ENCODE peak calls at places on chromosomes 16 and 17, in six cellular contexts. L is lower leg skin, H is NB4, D is HCT116, S is heart left ventricle, M is stomach. O is an unnamed sample.

GRCh38 chr16:86077243-86077940 is 178.4 kb downstream of the IRF8 start:
- DNase-seq in D (no peak), H (no peak), S (no peak), L (no peak), M (no peak), O (no peak)

GRCh38 chr17:8725881-8726280 is 18.8 kb downstream of the CCDC42 start:
- DNase-seq in M (no peak), H (no peak), S (no peak), D (no peak), L (no peak), O (no peak)

GRCh38 chr16:85166699-85167588 is 54.7 kb upstream of the CIBAR2 start:
- DNase-seq in L (no peak), S (peak), D (no peak), M (no peak), H (no peak), O (no peak)

GRCh38 chr17:17081304-17081940 is 39.2 kb downstream of the MPRIP start:
- DNase-seq in S (peak), M (no peak), L (no peak), D (no peak), H (no peak), O (no peak)

GRCh38 chr17:43702636-43703035 is 40.9 kb upstream of the MEOX1 start:
- DNase-seq in M (no peak), L (no peak), S (no peak), D (no peak), H (peak), O (no peak)

GRCh38 chr17:42266918-42267766 is 9.0 kb downstream of the STAT5B start:
- DNase-seq in M (no peak), H (peak), S (no peak), L (no peak), D (peak), O (no peak)

GRCh38 chr16:89722392-89723278 is 1.3 kb downstream of the ZNF276 start:
- DNase-seq in M (peak), L (peak), D (peak), S (peak), H (peak), O (peak)

GRCh38 chr16:53041196-53041977 is 11.3 kb downstream of the CHD9NB start:
- DNase-seq in M (peak), D (no peak), L (peak), H (peak), S (peak), O (no peak)

GRCh38 chr16:50692999-50693781 is at the start of gene NOD2:
- DNase-seq in M (peak), H (peak), D (no peak), S (peak), L (no peak), O (no peak)

GRCh38 chr17:48054238-48055185 is 6.4 kb downstream of the NFE2L1 start:
- DNase-seq in L (peak), S (peak), M (peak), H (no peak), D (no peak), O (peak)

GRCh38 chr17:50128441-50129302 is 1.3 kb downstream of the SAMD14 start:
- DNase-seq in M (no peak), L (no peak), D (no peak), H (no peak), S (no peak), O (no peak)

GRCh38 chr17:48328457-48328856 is 101.6 kb downstream of the SKAP1 start:
- DNase-seq in S (no peak), L (no peak), D (no peak), H (no peak), M (no peak), O (no peak)

GRCh38 chr17:81412490-81413093 is 17.3 kb downstream of the BAHCC1 start:
- DNase-seq in H (no peak), D (no peak), M (no peak), S (no peak), L (no peak), O (no peak)

GRCh38 chr16:58644765-58645487 is 15.3 kb upstream of the CNOT1 start:
- DNase-seq in L (no peak), M (no peak), H (no peak), D (no peak), S (peak), O (no peak)

GRCh38 chr17:29138184-29138955 is 41.8 kb downstream of the MYO18A start:
- DNase-seq in H (no peak), M (no peak), D (no peak), S (peak), L (no peak), O (no peak)

GRCh38 chr16:31076319-31076718 is 2.1 kb downstream of the ZNF646 start:
- DNase-seq in L (no peak), H (no peak), D (no peak), S (no peak), M (no peak), O (no peak)

GRCh38 chr17:54694287-54694887 is 206.3 kb upstream of the TOM1L1 start:
- DNase-seq in D (no peak), H (no peak), S (no peak), L (no peak), M (no peak), O (no peak)

GRCh38 chr17:77494664-77495435 is 354.1 kb downstream of the SEC14L1 start:
- DNase-seq in L (peak), H (peak), D (peak), M (peak), S (peak), O (peak)

GRCh38 chr16:54077412-54077821 is 209.2 kb downstream of the IRX3 start:
- DNase-seq in S (no peak), M (no peak), L (no peak), H (peak), D (no peak), O (no peak)

GRCh38 chr17:6070280-6070894 is at the start of gene WSCD1:
- DNase-seq in M (peak), H (no peak), D (no peak), S (no peak), L (no peak), O (peak)

GRCh38 chr17:6072157-6072556 is 2.0 kb downstream of the WSCD1 start:
- DNase-seq in H (no peak), D (no peak), L (no peak), S (no peak), M (no peak), O (no peak)

GRCh38 chr17:6072611-6073010 is 2.4 kb downstream of the WSCD1 start:
- DNase-seq in S (no peak), D (no peak), M (no peak), L (no peak), H (no peak), O (no peak)

GRCh38 chr17:6070895-6071511 is 824 bp downstream of the WSCD1 start:
- DNase-seq in L (no peak), D (no peak), S (no peak), M (no peak), H (no peak), O (peak)

GRCh38 chr17:6071528-6072065 is 1.4 kb downstream of the WSCD1 start:
- DNase-seq in D (no peak), M (no peak), H (no peak), S (no peak), L (no peak), O (no peak)
- H3K4me3 ChIP-seq in D (no peak), M (peak), H (no peak), S (peak), L (no peak), O (no peak)

DNA sequence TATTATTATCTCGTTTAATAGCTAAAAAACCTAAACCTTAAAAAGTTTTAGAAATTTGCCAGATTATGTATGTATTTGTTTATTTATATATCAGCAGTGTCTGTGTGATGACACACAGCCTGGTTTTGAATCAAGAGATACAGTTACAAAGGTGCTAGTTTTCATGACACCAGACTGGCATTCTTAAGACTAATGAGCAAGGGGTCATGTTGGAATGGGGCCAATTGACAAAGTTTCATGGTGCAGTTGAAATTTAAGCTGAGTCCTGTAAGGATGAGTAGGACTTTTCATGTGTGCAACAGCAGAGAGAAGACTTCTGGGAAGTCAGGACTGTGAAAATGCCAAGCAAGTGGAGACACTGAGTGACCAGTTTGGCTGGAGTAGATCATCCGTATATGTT is 3.2 kb upstream of the KRT10 start:
- DNase-seq in D (no peak), M (no peak), L (no peak), H (no peak), S (no peak), O (no peak)
- TF ChIP-seq CTCF in D (no peak), M (no peak), L (no peak), H (no peak), S (no peak), O (no peak)

GRCh38 chr16:3004781-3005284 is 7.9 kb upstream of the CLDN9 start:
- DNase-seq in L (no peak), H (peak), S (no peak), M (peak), D (no peak), O (peak)
- TF ChIP-seq POLR2A in L (no peak), H (no peak), S (no peak), M (no peak), D (no peak), O (peak)

DNA sequence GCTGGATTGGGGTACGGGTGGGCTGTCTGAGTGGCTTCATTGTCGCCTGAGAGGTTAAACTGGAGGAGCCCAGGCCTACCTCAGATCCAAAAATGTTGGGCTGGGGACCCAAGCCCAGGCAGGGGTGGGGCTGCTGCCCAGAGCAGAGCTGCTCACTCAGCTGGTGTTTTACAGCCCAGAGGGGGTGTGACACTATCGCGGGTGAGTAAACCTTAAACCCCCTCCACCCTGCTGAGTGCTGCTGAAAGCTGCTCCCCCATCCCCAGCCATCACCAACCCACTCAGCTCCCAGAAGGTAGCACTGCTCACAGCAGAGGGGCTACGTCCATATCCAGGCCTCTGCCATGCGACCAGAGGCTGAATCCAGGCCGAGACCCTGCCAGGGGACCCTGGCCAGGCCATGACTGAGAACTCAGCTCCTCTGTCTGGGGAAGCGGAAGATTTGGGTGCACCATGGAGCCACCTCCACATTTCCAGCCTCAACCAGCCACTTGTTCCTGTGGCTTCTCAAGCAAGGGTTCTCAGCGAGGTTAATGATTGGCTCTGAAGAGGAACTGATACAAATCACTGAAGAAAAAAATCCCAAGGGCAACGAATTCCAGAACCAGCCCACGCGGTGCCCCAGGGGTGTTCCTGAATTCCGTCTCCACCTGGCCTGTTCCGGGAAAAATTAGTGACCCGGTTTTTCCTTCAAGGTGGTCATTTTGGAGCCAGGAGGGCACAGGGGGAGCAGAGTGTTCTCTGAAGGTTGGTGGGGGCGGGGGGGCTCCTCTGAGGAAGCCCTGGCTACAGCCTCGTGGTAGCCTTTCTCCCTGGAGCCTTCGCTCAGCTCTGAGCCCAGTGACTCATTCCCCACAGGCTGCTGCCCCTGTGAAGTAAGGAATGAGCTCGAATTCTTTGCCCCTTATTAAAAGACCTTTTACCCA is 9.4 kb upstream of the SLC16A5 start:
- DNase-seq in H (peak), L (no peak), M (no peak), S (no peak), D (peak), O (no peak)
- H3K4me3 ChIP-seq in H (no peak), L (no peak), M (no peak), S (peak), D (peak), O (no peak)

GRCh38 chr16:88416686-88417085 is 33.9 kb downstream of the ZNF469 start:
- DNase-seq in D (no peak), H (no peak), S (no peak), L (no peak), M (no peak), O (no peak)
- TF ChIP-seq CTCF in D (no peak), H (no peak), S (no peak), L (no peak), M (no peak), O (no peak)

DNA sequence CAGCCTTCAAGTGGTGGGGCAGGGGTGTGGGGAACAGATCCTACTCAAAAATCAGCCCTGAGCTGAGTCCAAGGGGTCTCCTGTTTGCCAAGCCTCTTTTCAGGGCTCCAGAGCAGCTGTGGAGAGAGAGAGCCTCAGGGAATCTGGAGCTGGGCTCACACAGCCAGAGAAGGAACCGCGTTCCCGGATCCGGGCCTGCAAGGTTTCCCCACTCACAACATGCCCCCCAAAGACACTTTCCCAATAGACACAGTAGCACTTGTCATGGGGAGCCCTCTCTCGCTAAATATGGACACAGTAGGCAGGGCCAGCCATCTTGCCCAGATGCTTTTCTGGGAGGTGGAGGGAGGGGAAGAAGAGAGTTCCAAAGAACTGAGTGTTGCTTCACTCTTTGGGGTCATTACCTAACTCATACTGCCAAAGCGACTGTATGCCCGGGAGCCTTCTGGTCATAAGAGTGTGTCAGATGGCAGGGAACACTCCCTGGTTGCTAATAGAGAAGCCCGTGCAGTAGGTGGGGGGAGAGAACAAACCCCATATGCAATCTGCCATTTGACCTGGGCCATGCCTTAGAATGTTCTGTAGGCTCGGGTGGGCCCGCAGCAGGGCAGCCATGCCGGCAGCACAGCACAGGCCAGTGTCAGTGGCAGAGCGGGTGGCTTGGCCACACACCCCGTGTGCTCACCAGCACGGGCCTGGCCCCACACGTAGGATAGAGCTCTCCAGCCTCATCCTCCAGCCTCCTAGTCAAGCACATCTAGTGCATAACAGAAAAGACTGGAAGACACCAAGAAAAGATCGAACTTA is 120.6 kb downstream of the SOCS1 start:
- DNase-seq in D (no peak), M (no peak), S (no peak), H (peak), L (no peak), O (no peak)
- TF ChIP-seq POLR2A in D (no peak), M (no peak), S (no peak), H (no peak), L (no peak), O (no peak)

O was measured in thyroid gland.